ENCODE peak calls at places on chromosome 4, in nine cellular contexts. G, I, Z, U, P, O, Q, K and M are unnamed samples.

GRCh38 chr4:163063891-163064290 is 102.8 kb downstream of the NAF1 start:
- DNase-seq in G (peak; percentile 79), I (no peak), Z (no peak), U (no peak), P (peak; percentile 50), O (peak; percentile 3), Q (no peak), K (peak; percentile 6), M (no peak)

GRCh38 chr4:2332201-2332975 is 70.5 kb upstream of the MXD4 start:
- DNase-seq in G (no peak), I (no peak), Z (no peak), U (no peak), P (no peak), O (no peak), Q (no peak), K (no peak), M (no peak)

GRCh38 chr4:68291256-68291655 is 45.8 kb upstream of the TMPRSS11B start:
- DNase-seq in G (no peak), I (no peak), Z (no peak), U (no peak), P (no peak), O (no peak), Q (no peak), K (no peak), M (no peak)

GRCh38 chr4:153939570-153939969 is 150.7 kb upstream of the SFRP2 start:
- DNase-seq in G (no peak), I (no peak), Z (no peak), U (no peak), P (no peak), O (no peak), Q (no peak), K (no peak), M (no peak)

GRCh38 chr4:125398263-125398662 is 83.5 kb downstream of the FAT4 start:
- DNase-seq in G (no peak), I (no peak), Z (no peak), U (no peak), P (no peak), O (no peak), Q (no peak), K (no peak), M (no peak)

GRCh38 chr4:74441744-74442143 is 3.2 kb upstream of the AREG start:
- DNase-seq in G (peak; percentile 40), I (no peak), Z (no peak), U (no peak), P (no peak), O (no peak), Q (no peak), K (no peak), M (no peak)

GRCh38 chr4:4995103-4995761 is 24.0 kb downstream of the CYTL1 start:
- DNase-seq in G (peak; percentile 79), I (peak; percentile 71), Z (peak; percentile 73), U (peak; percentile 74), P (peak; percentile 73), O (peak; percentile 65), Q (peak; percentile 85), K (peak; percentile 51), M (peak; percentile 82)

GRCh38 chr4:143344774-143345173 is 8.1 kb downstream of the GAB1 start:
- DNase-seq in G (no peak), I (no peak), Z (no peak), U (no peak), P (no peak), O (peak; percentile 31), Q (peak; percentile 68), K (no peak), M (no peak)

GRCh38 chr4:7792616-7793015 is 147.0 kb downstream of the AFAP1 start:
- DNase-seq in G (no peak), I (no peak), Z (no peak), U (no peak), P (no peak), O (peak; percentile 40), Q (no peak), K (no peak), M (no peak)

GRCh38 chr4:110508827-110509446 is 33.0 kb downstream of the ENPEP start:
- DNase-seq in G (peak; percentile 55), I (no peak), Z (no peak), U (no peak), P (peak; percentile 17), O (peak; percentile 65), Q (peak; percentile 55), K (no peak), M (no peak)

GRCh38 chr4:110505440-110505839 is 29.5 kb downstream of the ENPEP start:
- DNase-seq in G (no peak), I (no peak), Z (no peak), U (no peak), P (no peak), O (no peak), Q (no peak), K (no peak), M (no peak)

GRCh38 chr4:110498420-110498819 is 22.5 kb downstream of the ENPEP start:
- DNase-seq in G (no peak), I (no peak), Z (no peak), U (no peak), P (no peak), O (no peak), Q (no peak), K (no peak), M (no peak)

GRCh38 chr4:110501826-110502225 is 25.9 kb downstream of the ENPEP start:
- DNase-seq in G (no peak), I (no peak), Z (no peak), U (no peak), P (no peak), O (peak; percentile 37), Q (no peak), K (no peak), M (no peak)

DNA sequence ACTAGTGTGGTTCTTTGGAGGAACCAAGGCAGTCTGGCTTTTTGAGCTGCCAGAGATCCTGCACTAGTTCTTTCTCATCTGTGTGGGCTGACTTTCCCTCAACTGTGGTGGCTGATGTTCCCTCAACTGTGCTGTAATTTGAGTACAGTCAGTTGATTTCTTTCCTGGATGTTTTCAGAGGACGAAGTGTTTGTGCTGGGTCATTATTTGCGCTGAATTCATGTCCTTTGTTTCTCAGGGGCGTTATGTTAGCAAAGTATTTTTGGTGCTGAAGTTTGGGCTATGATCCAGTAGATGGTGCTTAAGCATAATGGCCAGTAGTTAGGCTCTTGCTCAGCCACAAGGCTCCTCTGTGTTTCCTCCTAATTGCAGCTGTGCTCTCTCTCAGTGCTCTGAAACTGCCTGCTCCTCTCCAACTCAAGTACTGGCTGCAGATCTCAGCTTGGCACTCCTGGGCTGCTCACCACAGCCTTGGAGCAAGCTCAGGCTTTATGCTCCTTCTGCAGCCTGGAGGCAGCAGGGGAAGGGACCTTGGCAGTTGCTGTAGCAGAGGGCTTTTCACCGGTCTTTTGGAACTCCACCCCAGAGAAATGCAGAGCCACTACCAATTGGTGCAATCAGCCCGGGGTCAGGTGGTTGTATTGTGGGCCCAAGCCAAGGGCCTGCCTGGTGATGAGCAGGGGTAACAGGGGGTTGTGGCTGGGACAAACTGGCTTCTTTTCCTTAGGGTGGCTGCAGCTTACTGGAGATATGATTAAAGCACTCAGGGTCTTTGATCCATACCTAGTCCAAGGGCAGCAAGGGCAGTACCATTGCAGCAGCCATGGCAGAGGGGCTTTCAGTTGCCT is 27.9 kb downstream of the ENPEP start:
- DNase-seq in G (no peak), I (no peak), Z (no peak), U (no peak), P (no peak), O (peak; percentile 30), Q (no peak), K (no peak), M (no peak)
- TF ChIP-seq CTCF in G (no peak), I (no peak), Z (no peak), U (no peak), P (no peak), O (peak; percentile 3), Q (no peak), K (no peak), M (no peak)

GRCh38 chr4:139761461-139761860 is 95.8 kb downstream of the MGST2 start:
- DNase-seq in G (peak; percentile 44), I (no peak), Z (no peak), U (peak; percentile 83), P (peak; percentile 31), O (peak; percentile 37), Q (no peak), K (no peak), M (no peak)
- TF ChIP-seq CTCF in G (no peak), I (peak; percentile 20), Z (peak; percentile 37), U (peak; percentile 92), P (no peak), O (peak; percentile 35), Q (peak; percentile 26), K (no peak), M (peak; percentile 64)

GRCh38 chr4:57443308-57444243 is 333.4 kb upstream of the IGFBP7 start:
- DNase-seq in G (no peak), I (peak; percentile 47), Z (no peak), U (no peak), P (no peak), O (no peak), Q (peak; percentile 6), K (no peak), M (no peak)

GRCh38 chr4:57448452-57448851 is 338.3 kb upstream of the IGFBP7 start:
- DNase-seq in G (no peak), I (no peak), Z (no peak), U (no peak), P (no peak), O (no peak), Q (no peak), K (no peak), M (no peak)

GRCh38 chr4:57437649-57438048 is 327.5 kb upstream of the IGFBP7 start:
- DNase-seq in G (no peak), I (no peak), Z (no peak), U (no peak), P (no peak), O (no peak), Q (no peak), K (no peak), M (no peak)

GRCh38 chr4:57442241-57442640 is 332.1 kb upstream of the IGFBP7 start:
- DNase-seq in G (no peak), I (no peak), Z (no peak), U (no peak), P (no peak), O (no peak), Q (no peak), K (no peak), M (no peak)

GRCh38 chr4:57442834-57443291 is 332.7 kb upstream of the IGFBP7 start:
- DNase-seq in G (peak; percentile 70), I (peak; percentile 31), Z (peak; percentile 39), U (peak; percentile 41), P (peak; percentile 35), O (peak; percentile 42), Q (peak; percentile 73), K (peak; percentile 44), M (no peak)
- TF ChIP-seq CTCF in G (peak; percentile 91), I (peak; percentile 63), Z (peak; percentile 91), U (peak; percentile 80), P (peak; percentile 65), O (peak; percentile 70), Q (peak; percentile 68), K (peak; percentile 58), M (peak; percentile 91)

DNA sequence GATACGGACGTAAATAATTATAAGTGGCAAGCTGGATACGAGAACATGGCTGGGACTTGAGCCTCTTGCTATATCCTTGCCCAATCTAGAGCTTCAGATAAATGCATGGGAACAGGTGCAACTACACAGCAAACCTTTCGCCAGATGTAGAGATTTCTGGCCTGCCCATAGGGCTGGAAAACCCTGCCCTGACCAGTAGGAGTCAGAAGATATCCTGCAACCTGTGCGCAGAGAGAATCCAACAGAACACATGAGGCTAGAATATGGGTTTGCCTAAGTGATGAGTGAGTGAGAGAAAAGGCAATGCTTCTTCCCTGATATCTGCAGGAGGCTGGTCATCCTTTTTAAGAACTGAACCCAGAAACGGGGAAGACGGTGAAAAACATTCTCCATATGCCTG is 805.3 kb upstream of the TENM3 start:
- DNase-seq in G (no peak), I (no peak), Z (no peak), U (no peak), P (no peak), O (no peak), Q (no peak), K (no peak), M (no peak)
- TF ChIP-seq CTCF in G (no peak), I (no peak), Z (no peak), U (peak; percentile 7), P (no peak), O (no peak), Q (no peak), K (no peak), M (no peak)